ENCODE peak calls at places on chromosomes 2 and 18, in nine cellular contexts. One of them, this sample, is unnamed.

GRCh38 chr2:178200331-178200730 is 6.0 kb downstream of the OSBPL6 start:
- DNase-seq in WTC11: no peak
- DNase-seq in body of pancreas: no peak
- DNase-seq in mammary epithelial cell: no peak
- DNase-seq in lower lobe of right lung: no peak
- DNase-seq in MCF 10A: no peak
- DNase-seq in HFFc6: no peak
- DNase-seq in Panc1: no peak
- DNase-seq in BJ: no peak
- DNase-seq in this sample: no peak

GRCh38 chr2:231297108-231297908 is 98.2 kb upstream of the B3GNT7 start:
- DNase-seq in WTC11: peak
- DNase-seq in body of pancreas: peak
- DNase-seq in mammary epithelial cell: peak
- DNase-seq in lower lobe of right lung: peak
- DNase-seq in MCF 10A: peak
- DNase-seq in HFFc6: peak
- DNase-seq in Panc1: peak
- DNase-seq in BJ: no peak
- DNase-seq in this sample: no peak

GRCh38 chr2:134284119-134284670 is 30.3 kb downstream of the MGAT5 start:
- DNase-seq in WTC11: no peak
- DNase-seq in body of pancreas: no peak
- DNase-seq in mammary epithelial cell: no peak
- DNase-seq in lower lobe of right lung: no peak
- DNase-seq in MCF 10A: no peak
- DNase-seq in HFFc6: no peak
- DNase-seq in Panc1: no peak
- DNase-seq in BJ: peak
- DNase-seq in this sample: no peak

GRCh38 chr2:215498411-215498810 is 62.5 kb upstream of the FN1 start:
- DNase-seq in WTC11: no peak
- DNase-seq in body of pancreas: no peak
- DNase-seq in mammary epithelial cell: peak
- DNase-seq in lower lobe of right lung: no peak
- DNase-seq in MCF 10A: peak
- DNase-seq in HFFc6: no peak
- DNase-seq in Panc1: no peak
- DNase-seq in BJ: no peak
- DNase-seq in this sample: peak

GRCh38 chr18:12043811-12044210 is 49.8 kb upstream of the ANKRD62 start:
- DNase-seq in WTC11: no peak
- DNase-seq in body of pancreas: no peak
- DNase-seq in mammary epithelial cell: no peak
- DNase-seq in lower lobe of right lung: no peak
- DNase-seq in MCF 10A: no peak
- DNase-seq in HFFc6: no peak
- DNase-seq in Panc1: no peak
- DNase-seq in BJ: no peak
- DNase-seq in this sample: no peak

GRCh38 chr2:218221015-218221414 is 4.0 kb downstream of the ARPC2 start:
- DNase-seq in WTC11: no peak
- DNase-seq in body of pancreas: no peak
- DNase-seq in mammary epithelial cell: no peak
- DNase-seq in lower lobe of right lung: no peak
- DNase-seq in MCF 10A: no peak
- DNase-seq in HFFc6: no peak
- DNase-seq in Panc1: no peak
- DNase-seq in BJ: no peak
- DNase-seq in this sample: no peak

GRCh38 chr2:130778781-130779180 is 23.4 kb downstream of the AMER3 start:
- DNase-seq in WTC11: no peak
- DNase-seq in body of pancreas: no peak
- DNase-seq in mammary epithelial cell: no peak
- DNase-seq in lower lobe of right lung: no peak
- DNase-seq in MCF 10A: no peak
- DNase-seq in HFFc6: no peak
- DNase-seq in Panc1: no peak
- DNase-seq in BJ: no peak
- DNase-seq in this sample: no peak

GRCh38 chr18:8929381-8929780 is 173.1 kb upstream of the NDUFV2 start:
- DNase-seq in WTC11: no peak
- DNase-seq in body of pancreas: no peak
- DNase-seq in mammary epithelial cell: peak
- DNase-seq in lower lobe of right lung: no peak
- DNase-seq in MCF 10A: no peak
- DNase-seq in HFFc6: no peak
- DNase-seq in Panc1: no peak
- DNase-seq in BJ: no peak
- DNase-seq in this sample: no peak

GRCh38 chr18:44683566-44683965 is 2.9 kb downstream of the SETBP1 start:
- DNase-seq in WTC11: no peak
- DNase-seq in body of pancreas: no peak
- DNase-seq in mammary epithelial cell: no peak
- DNase-seq in lower lobe of right lung: no peak
- DNase-seq in MCF 10A: no peak
- DNase-seq in HFFc6: no peak
- DNase-seq in Panc1: no peak
- DNase-seq in BJ: no peak
- DNase-seq in this sample: no peak

GRCh38 chr18:2087877-2088673 is 483.2 kb downstream of the METTL4 start:
- DNase-seq in WTC11: no peak
- DNase-seq in body of pancreas: peak
- DNase-seq in mammary epithelial cell: peak
- DNase-seq in lower lobe of right lung: no peak
- DNase-seq in MCF 10A: peak
- DNase-seq in HFFc6: no peak
- DNase-seq in Panc1: no peak
- DNase-seq in BJ: no peak
- DNase-seq in this sample: no peak

GRCh38 chr2:188576657-188577056 is 285.0 kb downstream of the GULP1 start:
- DNase-seq in WTC11: no peak
- DNase-seq in body of pancreas: no peak
- DNase-seq in mammary epithelial cell: no peak
- DNase-seq in lower lobe of right lung: no peak
- DNase-seq in MCF 10A: no peak
- DNase-seq in HFFc6: no peak
- DNase-seq in Panc1: no peak
- DNase-seq in BJ: peak
- DNase-seq in this sample: peak

GRCh38 chr2:68292108-68292710 is 27.5 kb downstream of the CNRIP1 start:
- DNase-seq in WTC11: no peak
- DNase-seq in body of pancreas: peak
- DNase-seq in mammary epithelial cell: peak
- DNase-seq in lower lobe of right lung: no peak
- DNase-seq in MCF 10A: peak
- DNase-seq in HFFc6: peak
- DNase-seq in Panc1: peak
- DNase-seq in BJ: no peak
- DNase-seq in this sample: peak

GRCh38 chr2:1940660-1941059 is 196.3 kb upstream of the PXDN start:
- DNase-seq in WTC11: no peak
- DNase-seq in body of pancreas: peak
- DNase-seq in mammary epithelial cell: no peak
- DNase-seq in lower lobe of right lung: peak
- DNase-seq in MCF 10A: no peak
- DNase-seq in HFFc6: no peak
- DNase-seq in Panc1: no peak
- DNase-seq in BJ: no peak
- DNase-seq in this sample: peak

DNA sequence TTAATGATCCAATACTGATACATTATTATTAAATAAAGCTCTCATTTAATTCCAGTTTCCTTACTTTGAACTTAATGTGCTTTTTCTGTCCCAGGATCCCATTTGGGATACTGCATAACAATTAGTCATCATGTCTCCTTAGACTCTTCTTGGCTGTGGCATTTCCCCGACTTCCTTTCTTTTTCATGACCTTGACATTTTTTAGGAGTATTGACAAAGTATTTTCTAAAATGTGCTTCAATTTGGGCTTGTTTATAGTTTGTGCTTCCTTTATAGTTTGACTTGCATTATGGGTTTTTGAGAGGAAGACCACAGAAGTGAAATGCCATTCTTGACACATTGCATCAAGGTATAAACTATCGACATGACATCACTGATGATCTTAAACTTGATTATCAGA is 46.1 kb upstream of the KIF5C start:
- DNase-seq in WTC11: no peak
- DNase-seq in body of pancreas: no peak
- DNase-seq in mammary epithelial cell: no peak
- DNase-seq in lower lobe of right lung: no peak
- DNase-seq in MCF 10A: no peak
- DNase-seq in HFFc6: no peak
- DNase-seq in Panc1: no peak
- DNase-seq in BJ: no peak
- DNase-seq in this sample: no peak
- TF ChIP-seq CTCF in WTC11: no peak
- TF ChIP-seq CTCF in body of pancreas: no peak
- TF ChIP-seq CTCF in mammary epithelial cell: no peak
- TF ChIP-seq CTCF in lower lobe of right lung: no peak
- TF ChIP-seq CTCF in MCF 10A: no peak
- TF ChIP-seq CTCF in HFFc6: no peak
- TF ChIP-seq CTCF in Panc1: no peak
- TF ChIP-seq CTCF in BJ: no peak
- TF ChIP-seq CTCF in this sample: no peak

DNA sequence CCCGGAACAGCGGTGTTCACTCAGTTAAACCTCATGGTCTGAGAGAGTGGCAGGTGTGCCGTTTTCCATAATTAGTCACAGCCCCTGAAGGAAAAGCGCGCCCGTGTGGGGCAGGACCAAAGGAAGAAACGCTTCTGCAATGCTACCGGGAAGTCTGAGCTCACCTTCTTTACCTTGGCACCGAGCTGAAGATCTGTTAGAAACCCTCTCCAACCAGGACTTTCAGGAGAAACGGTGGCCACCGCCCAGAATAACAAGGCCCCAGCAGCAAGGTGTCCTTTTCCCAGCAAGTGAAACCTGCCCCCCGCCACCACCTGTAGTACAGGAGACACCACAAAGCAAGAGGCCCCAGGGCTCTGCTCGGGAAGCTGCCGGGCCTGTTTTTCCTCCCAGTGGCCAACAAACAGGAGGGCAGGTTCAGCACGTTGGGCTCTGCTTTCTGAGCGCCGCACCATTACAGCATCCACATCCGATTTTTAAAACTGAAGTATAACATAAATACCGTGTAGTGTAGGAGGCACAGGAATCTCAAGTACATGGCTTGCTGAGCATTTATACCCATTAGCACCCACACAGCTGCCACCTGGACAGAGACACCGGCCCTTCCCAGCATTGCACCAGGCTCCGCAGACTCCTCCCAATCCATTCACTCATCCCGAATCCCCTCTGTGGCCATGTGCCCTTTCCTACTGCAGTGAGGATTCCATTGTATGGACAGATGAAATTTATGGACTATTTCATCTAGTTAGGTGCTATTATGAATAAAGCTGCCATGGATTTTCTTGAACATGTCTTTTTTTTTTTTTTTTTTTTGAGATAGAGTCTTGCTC is 121.8 kb upstream of the RIOK3 start:
- DNase-seq in WTC11: peak
- DNase-seq in body of pancreas: peak
- DNase-seq in mammary epithelial cell: peak
- DNase-seq in lower lobe of right lung: peak
- DNase-seq in MCF 10A: peak
- DNase-seq in HFFc6: no peak
- DNase-seq in Panc1: no peak
- DNase-seq in BJ: no peak
- DNase-seq in this sample: no peak
- TF ChIP-seq CTCF in WTC11: no peak
- TF ChIP-seq CTCF in body of pancreas: peak
- TF ChIP-seq CTCF in mammary epithelial cell: peak
- TF ChIP-seq CTCF in lower lobe of right lung: no peak
- TF ChIP-seq CTCF in MCF 10A: no peak
- TF ChIP-seq CTCF in HFFc6: no peak
- TF ChIP-seq CTCF in Panc1: no peak
- TF ChIP-seq CTCF in BJ: no peak
- TF ChIP-seq CTCF in this sample: no peak

GRCh38 chr2:69798466-69798908 is 31.0 kb upstream of the GMCL1 start:
- DNase-seq in WTC11: no peak
- DNase-seq in body of pancreas: no peak
- DNase-seq in mammary epithelial cell: peak
- DNase-seq in lower lobe of right lung: no peak
- DNase-seq in MCF 10A: peak
- DNase-seq in HFFc6: peak
- DNase-seq in Panc1: no peak
- DNase-seq in BJ: no peak
- DNase-seq in this sample: peak

GRCh38 chr2:69797235-69797634 is 32.2 kb upstream of the GMCL1 start:
- DNase-seq in WTC11: no peak
- DNase-seq in body of pancreas: no peak
- DNase-seq in mammary epithelial cell: no peak
- DNase-seq in lower lobe of right lung: no peak
- DNase-seq in MCF 10A: no peak
- DNase-seq in HFFc6: no peak
- DNase-seq in Panc1: no peak
- DNase-seq in BJ: no peak
- DNase-seq in this sample: no peak

GRCh38 chr2:69798909-69799526 is 30.4 kb upstream of the GMCL1 start:
- DNase-seq in WTC11: no peak
- DNase-seq in body of pancreas: no peak
- DNase-seq in mammary epithelial cell: peak
- DNase-seq in lower lobe of right lung: no peak
- DNase-seq in MCF 10A: no peak
- DNase-seq in HFFc6: peak
- DNase-seq in Panc1: no peak
- DNase-seq in BJ: no peak
- DNase-seq in this sample: peak

GRCh38 chr2:69797836-69798465 is 31.5 kb upstream of the GMCL1 start:
- DNase-seq in WTC11: no peak
- DNase-seq in body of pancreas: no peak
- DNase-seq in mammary epithelial cell: peak
- DNase-seq in lower lobe of right lung: no peak
- DNase-seq in MCF 10A: no peak
- DNase-seq in HFFc6: peak
- DNase-seq in Panc1: no peak
- DNase-seq in BJ: no peak
- DNase-seq in this sample: peak

DNA sequence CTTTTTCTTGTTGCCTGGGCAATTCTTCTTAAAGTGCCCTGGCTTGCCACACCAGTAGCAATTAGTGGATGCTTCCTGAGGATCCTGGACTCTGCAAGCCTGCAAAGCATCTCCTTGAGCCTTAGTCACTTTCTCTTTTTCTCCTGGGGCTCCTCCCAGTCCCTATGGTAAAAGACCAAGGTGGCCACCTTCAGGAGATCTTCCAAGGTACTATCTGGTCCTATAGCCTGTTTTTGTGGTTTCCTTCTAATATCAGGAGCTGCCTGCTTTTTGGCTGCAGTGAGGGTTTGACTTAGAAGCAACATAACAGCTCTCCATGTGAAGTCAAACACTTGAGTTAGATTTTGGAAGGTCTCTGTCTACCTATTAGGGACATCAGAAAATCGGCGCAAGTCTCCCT is 33.3 kb upstream of the GMCL1 start:
- DNase-seq in WTC11: no peak
- DNase-seq in body of pancreas: no peak
- DNase-seq in mammary epithelial cell: no peak
- DNase-seq in lower lobe of right lung: no peak
- DNase-seq in MCF 10A: no peak
- DNase-seq in HFFc6: no peak
- DNase-seq in Panc1: no peak
- DNase-seq in BJ: no peak
- DNase-seq in this sample: no peak
- TF ChIP-seq CTCF in WTC11: no peak
- TF ChIP-seq CTCF in body of pancreas: no peak
- TF ChIP-seq CTCF in mammary epithelial cell: no peak
- TF ChIP-seq CTCF in lower lobe of right lung: no peak
- TF ChIP-seq CTCF in MCF 10A: no peak
- TF ChIP-seq CTCF in HFFc6: no peak
- TF ChIP-seq CTCF in Panc1: no peak
- TF ChIP-seq CTCF in BJ: no peak
- TF ChIP-seq CTCF in this sample: no peak

GRCh38 chr2:8563814-8564474 is 117.9 kb upstream of the ID2 start:
- DNase-seq in WTC11: no peak
- DNase-seq in body of pancreas: no peak
- DNase-seq in mammary epithelial cell: no peak
- DNase-seq in lower lobe of right lung: no peak
- DNase-seq in MCF 10A: no peak
- DNase-seq in HFFc6: no peak
- DNase-seq in Panc1: no peak
- DNase-seq in BJ: no peak
- DNase-seq in this sample: no peak
- TF ChIP-seq CTCF in WTC11: no peak
- TF ChIP-seq CTCF in body of pancreas: no peak
- TF ChIP-seq CTCF in mammary epithelial cell: no peak
- TF ChIP-seq CTCF in lower lobe of right lung: no peak
- TF ChIP-seq CTCF in MCF 10A: no peak
- TF ChIP-seq CTCF in HFFc6: no peak
- TF ChIP-seq CTCF in Panc1: no peak
- TF ChIP-seq CTCF in BJ: no peak
- TF ChIP-seq CTCF in this sample: no peak